ENCODE peak calls at places on chromosomes 2 and 18, in nine cellular contexts. One of them, this sample, is unnamed. For H3K27me3, the result is how much of the 10 kb centered on the place peaks cover.

GRCh38 chr2:33518929-33519328 is 42.5 kb downstream of the RASGRP3 start:
- DNase-seq in lower lobe of right lung: no peak
- DNase-seq in neural progenitor cell: no peak
- DNase-seq in WERI-Rb-1: no peak
- DNase-seq in GM06990: no peak
- DNase-seq in fibroblast of lung: peak
- DNase-seq in right lobe of liver: no peak
- DNase-seq in spleen: no peak
- DNase-seq in A673: no peak
- DNase-seq in this sample: no peak

GRCh38 chr2:165273176-165273575 is 34.0 kb downstream of the SCN2A start:
- DNase-seq in lower lobe of right lung: no peak
- DNase-seq in neural progenitor cell: no peak
- DNase-seq in WERI-Rb-1: no peak
- DNase-seq in GM06990: no peak
- DNase-seq in fibroblast of lung: no peak
- DNase-seq in right lobe of liver: no peak
- DNase-seq in spleen: no peak
- DNase-seq in A673: peak
- DNase-seq in this sample: no peak

GRCh38 chr18:67805261-67805660 is 288.7 kb upstream of the DSEL start:
- DNase-seq in lower lobe of right lung: no peak
- DNase-seq in neural progenitor cell: peak
- DNase-seq in WERI-Rb-1: peak
- DNase-seq in GM06990: no peak
- DNase-seq in fibroblast of lung: no peak
- DNase-seq in right lobe of liver: no peak
- DNase-seq in spleen: no peak
- DNase-seq in A673: peak
- DNase-seq in this sample: no peak

GRCh38 chr2:31294230-31294629 is 60.3 kb downstream of the EHD3 start:
- DNase-seq in lower lobe of right lung: no peak
- DNase-seq in neural progenitor cell: no peak
- DNase-seq in WERI-Rb-1: no peak
- DNase-seq in GM06990: no peak
- DNase-seq in fibroblast of lung: no peak
- DNase-seq in right lobe of liver: no peak
- DNase-seq in spleen: no peak
- DNase-seq in A673: no peak
- DNase-seq in this sample: no peak

GRCh38 chr2:119769645-119770044 is 9.9 kb downstream of the PTPN4 start:
- DNase-seq in lower lobe of right lung: no peak
- DNase-seq in neural progenitor cell: no peak
- DNase-seq in WERI-Rb-1: no peak
- DNase-seq in GM06990: no peak
- DNase-seq in fibroblast of lung: no peak
- DNase-seq in right lobe of liver: no peak
- DNase-seq in spleen: no peak
- DNase-seq in A673: no peak
- DNase-seq in this sample: no peak

GRCh38 chr2:62992561-62992960 is 58.1 kb upstream of the OTX1 start:
- DNase-seq in lower lobe of right lung: no peak
- DNase-seq in neural progenitor cell: peak
- DNase-seq in WERI-Rb-1: no peak
- DNase-seq in GM06990: no peak
- DNase-seq in fibroblast of lung: no peak
- DNase-seq in right lobe of liver: no peak
- DNase-seq in spleen: no peak
- DNase-seq in A673: no peak
- DNase-seq in this sample: no peak

GRCh38 chr18:79570266-79571201 is 109.1 kb upstream of the CTDP1 start:
- DNase-seq in lower lobe of right lung: peak
- DNase-seq in neural progenitor cell: no peak
- DNase-seq in WERI-Rb-1: peak
- DNase-seq in GM06990: no peak
- DNase-seq in fibroblast of lung: peak
- DNase-seq in right lobe of liver: peak
- DNase-seq in spleen: peak
- DNase-seq in A673: peak
- DNase-seq in this sample: no peak

GRCh38 chr2:163558286-163559009 is 177.4 kb downstream of the FIGN start:
- DNase-seq in lower lobe of right lung: no peak
- DNase-seq in neural progenitor cell: peak
- DNase-seq in WERI-Rb-1: no peak
- DNase-seq in GM06990: no peak
- DNase-seq in fibroblast of lung: peak
- DNase-seq in right lobe of liver: no peak
- DNase-seq in spleen: no peak
- DNase-seq in A673: no peak
- DNase-seq in this sample: no peak

GRCh38 chr2:212157011-212157410 is 381.6 kb downstream of the ERBB4 start:
- DNase-seq in lower lobe of right lung: no peak
- DNase-seq in neural progenitor cell: no peak
- DNase-seq in WERI-Rb-1: no peak
- DNase-seq in GM06990: no peak
- DNase-seq in fibroblast of lung: peak
- DNase-seq in right lobe of liver: no peak
- DNase-seq in spleen: no peak
- DNase-seq in A673: no peak
- DNase-seq in this sample: no peak

GRCh38 chr2:32135409-32135808 is 30.3 kb upstream of the SLC30A6 start:
- DNase-seq in lower lobe of right lung: no peak
- DNase-seq in neural progenitor cell: no peak
- DNase-seq in WERI-Rb-1: no peak
- DNase-seq in GM06990: peak
- DNase-seq in fibroblast of lung: peak
- DNase-seq in right lobe of liver: no peak
- DNase-seq in spleen: no peak
- DNase-seq in A673: peak
- DNase-seq in this sample: no peak

GRCh38 chr2:162506706-162507105 is 162.8 kb downstream of the GCA start:
- DNase-seq in lower lobe of right lung: no peak
- DNase-seq in neural progenitor cell: no peak
- DNase-seq in WERI-Rb-1: no peak
- DNase-seq in GM06990: no peak
- DNase-seq in fibroblast of lung: no peak
- DNase-seq in right lobe of liver: no peak
- DNase-seq in spleen: no peak
- DNase-seq in A673: no peak
- DNase-seq in this sample: no peak

DNA sequence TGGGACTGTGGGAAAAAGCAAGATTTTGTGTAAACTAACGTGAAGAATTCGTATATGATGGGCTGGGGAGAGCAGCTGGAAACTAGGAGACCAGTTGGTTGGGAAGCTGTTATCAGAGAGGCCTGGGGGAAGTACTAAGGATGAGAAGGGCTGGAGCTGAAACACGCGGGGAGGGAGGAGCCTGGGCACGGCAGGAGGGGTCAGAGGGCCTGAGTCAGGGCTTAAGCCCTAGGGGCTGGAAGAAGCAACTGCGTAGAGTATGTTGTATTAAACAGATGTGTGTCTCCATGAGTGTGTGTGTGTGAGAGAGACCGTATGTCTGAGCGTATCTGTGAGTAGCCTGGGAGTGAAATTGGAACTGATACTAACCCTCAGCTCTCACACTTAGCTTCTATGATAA is 8.4 kb downstream of the POMC start:
- DNase-seq in lower lobe of right lung: peak
- DNase-seq in neural progenitor cell: peak
- DNase-seq in WERI-Rb-1: peak
- DNase-seq in GM06990: no peak
- DNase-seq in fibroblast of lung: no peak
- DNase-seq in right lobe of liver: peak
- DNase-seq in spleen: peak
- DNase-seq in A673: no peak
- DNase-seq in this sample: peak
- TF ChIP-seq CTCF in lower lobe of right lung: no peak
- TF ChIP-seq CTCF in neural progenitor cell: peak
- TF ChIP-seq CTCF in WERI-Rb-1: peak
- TF ChIP-seq CTCF in GM06990: no peak
- TF ChIP-seq CTCF in fibroblast of lung: no peak
- TF ChIP-seq CTCF in right lobe of liver: no peak
- TF ChIP-seq CTCF in spleen: no peak
- TF ChIP-seq CTCF in A673: no peak
- TF ChIP-seq CTCF in this sample: peak

DNA sequence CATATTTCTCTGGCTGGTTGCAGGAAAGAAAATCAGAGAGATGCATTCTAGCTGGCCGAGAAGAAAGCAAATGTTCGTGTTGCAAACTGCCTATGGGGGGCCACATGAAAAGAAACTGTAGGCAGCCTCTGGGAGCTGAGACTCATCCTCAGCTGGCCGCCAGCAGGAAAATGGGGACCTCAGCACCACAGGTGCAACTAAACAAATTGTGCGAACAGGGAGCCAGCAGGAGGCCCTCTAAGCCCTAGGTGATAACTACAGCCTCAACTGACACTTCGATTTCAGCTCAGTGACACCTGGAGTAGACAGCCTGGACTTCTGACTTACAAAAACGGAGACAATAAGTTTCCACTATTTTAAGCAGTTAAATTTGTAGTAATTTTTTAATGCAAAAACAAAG is 107.3 kb downstream of the DTNB start:
- DNase-seq in lower lobe of right lung: no peak
- DNase-seq in neural progenitor cell: no peak
- DNase-seq in WERI-Rb-1: no peak
- DNase-seq in GM06990: no peak
- DNase-seq in fibroblast of lung: no peak
- DNase-seq in right lobe of liver: no peak
- DNase-seq in spleen: no peak
- DNase-seq in A673: no peak
- DNase-seq in this sample: no peak
- H3K27me3 ChIP-seq in lower lobe of right lung: under half
- H3K27me3 ChIP-seq in neural progenitor cell: under half
- H3K27me3 ChIP-seq in WERI-Rb-1: under half
- H3K27me3 ChIP-seq in GM06990: under half
- H3K27me3 ChIP-seq in fibroblast of lung: under half
- H3K27me3 ChIP-seq in right lobe of liver: under half
- H3K27me3 ChIP-seq in spleen: under half
- H3K27me3 ChIP-seq in A673: under half
- H3K27me3 ChIP-seq in this sample: under half

GRCh38 chr2:182301093-182301492 is 125.7 kb downstream of the PDE1A start:
- DNase-seq in lower lobe of right lung: no peak
- DNase-seq in neural progenitor cell: no peak
- DNase-seq in WERI-Rb-1: no peak
- DNase-seq in GM06990: no peak
- DNase-seq in fibroblast of lung: no peak
- DNase-seq in right lobe of liver: no peak
- DNase-seq in spleen: no peak
- DNase-seq in A673: peak
- DNase-seq in this sample: no peak
- TF ChIP-seq CTCF in lower lobe of right lung: no peak
- TF ChIP-seq CTCF in neural progenitor cell: no peak
- TF ChIP-seq CTCF in WERI-Rb-1: no peak
- TF ChIP-seq CTCF in GM06990: no peak
- TF ChIP-seq CTCF in fibroblast of lung: no peak
- TF ChIP-seq CTCF in right lobe of liver: no peak
- TF ChIP-seq CTCF in spleen: no peak
- TF ChIP-seq CTCF in A673: peak
- TF ChIP-seq CTCF in this sample: no peak

DNA sequence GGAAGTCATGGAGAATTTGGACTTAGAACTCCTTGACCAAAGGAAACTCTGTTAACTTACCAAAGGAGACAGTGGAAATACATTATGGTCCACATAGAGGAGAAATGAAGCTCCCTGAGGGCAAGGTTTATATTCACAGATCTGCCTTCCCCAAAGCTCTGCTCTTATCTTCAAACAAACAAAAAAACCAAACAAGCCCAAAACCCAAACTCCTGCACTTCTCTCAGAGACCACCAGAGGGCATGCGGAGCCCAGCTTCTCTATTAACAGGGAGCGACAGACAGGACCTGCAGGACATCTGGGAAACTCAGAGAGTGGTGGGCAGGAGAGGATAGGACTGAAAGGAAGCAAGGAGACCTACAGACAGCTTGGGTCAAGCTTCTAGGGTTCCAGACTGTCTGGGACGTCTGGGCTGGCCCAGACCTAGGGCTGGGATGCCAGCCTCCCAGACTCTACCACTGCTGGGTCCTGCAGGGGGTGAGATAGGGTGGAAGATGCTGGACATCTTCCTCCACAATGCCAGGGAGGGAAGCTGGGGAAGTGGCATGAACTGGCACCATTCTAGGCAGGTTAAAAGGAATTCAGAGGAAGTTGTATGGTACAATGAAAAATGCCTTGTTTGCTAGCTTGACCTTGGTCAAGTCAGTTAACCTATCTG is 4.0 kb upstream of the WNT10A start:
- DNase-seq in lower lobe of right lung: no peak
- DNase-seq in neural progenitor cell: peak
- DNase-seq in WERI-Rb-1: peak
- DNase-seq in GM06990: no peak
- DNase-seq in fibroblast of lung: peak
- DNase-seq in right lobe of liver: peak
- DNase-seq in spleen: peak
- DNase-seq in A673: peak
- DNase-seq in this sample: peak
- H3K27me3 ChIP-seq in lower lobe of right lung: half or more
- H3K27me3 ChIP-seq in neural progenitor cell: half or more
- H3K27me3 ChIP-seq in WERI-Rb-1: under half
- H3K27me3 ChIP-seq in GM06990: under half
- H3K27me3 ChIP-seq in fibroblast of lung: half or more
- H3K27me3 ChIP-seq in right lobe of liver: under half
- H3K27me3 ChIP-seq in spleen: half or more
- H3K27me3 ChIP-seq in A673: under half
- H3K27me3 ChIP-seq in this sample: under half

DNA sequence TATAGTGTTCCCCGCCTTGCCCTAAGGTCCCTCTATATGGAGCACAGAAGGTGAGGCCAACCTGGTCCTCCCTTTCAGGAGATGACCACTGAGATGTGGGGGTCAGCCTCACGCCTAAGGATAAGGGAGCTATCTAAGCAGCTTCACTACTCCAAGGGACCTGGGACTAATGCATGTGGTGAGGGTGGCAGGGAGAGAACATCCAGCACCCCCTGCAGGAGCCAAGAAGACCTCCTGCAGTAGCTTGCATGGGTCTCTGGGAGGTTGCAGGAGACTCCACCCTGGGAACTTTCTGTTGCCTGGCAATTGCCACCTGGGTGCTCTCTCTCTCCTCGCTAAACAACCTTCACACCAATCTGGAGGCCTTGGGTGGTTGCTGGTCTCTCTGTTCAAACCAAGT is 93.0 kb upstream of the KLHL29 start:
- DNase-seq in lower lobe of right lung: no peak
- DNase-seq in neural progenitor cell: no peak
- DNase-seq in WERI-Rb-1: peak
- DNase-seq in GM06990: no peak
- DNase-seq in fibroblast of lung: no peak
- DNase-seq in right lobe of liver: no peak
- DNase-seq in spleen: no peak
- DNase-seq in A673: no peak
- DNase-seq in this sample: no peak
- TF ChIP-seq CTCF in lower lobe of right lung: no peak
- TF ChIP-seq CTCF in neural progenitor cell: no peak
- TF ChIP-seq CTCF in WERI-Rb-1: peak
- TF ChIP-seq CTCF in GM06990: no peak
- TF ChIP-seq CTCF in fibroblast of lung: no peak
- TF ChIP-seq CTCF in right lobe of liver: peak
- TF ChIP-seq CTCF in spleen: no peak
- TF ChIP-seq CTCF in A673: peak
- TF ChIP-seq CTCF in this sample: peak

DNA sequence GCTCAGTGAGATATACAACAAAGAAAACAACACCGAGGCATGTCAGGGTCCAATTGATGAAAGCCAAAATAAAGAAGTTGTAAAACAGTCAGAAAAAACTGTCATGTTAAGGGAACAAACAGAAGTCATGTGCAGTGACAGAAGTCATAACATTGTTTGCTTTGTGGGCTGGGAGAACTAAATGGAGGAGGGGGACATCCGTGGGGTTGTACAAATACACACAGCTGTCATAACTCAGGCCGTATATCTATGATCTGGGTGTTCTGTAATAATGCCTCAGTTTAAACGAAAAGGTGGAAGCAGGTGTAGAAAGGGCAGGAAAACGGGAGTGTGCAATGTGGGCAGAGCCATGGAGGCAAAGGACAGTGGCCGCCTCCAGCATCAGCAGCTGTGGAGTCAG is 27.3 kb downstream of the TIMM21 start:
- DNase-seq in lower lobe of right lung: no peak
- DNase-seq in neural progenitor cell: no peak
- DNase-seq in WERI-Rb-1: no peak
- DNase-seq in GM06990: no peak
- DNase-seq in fibroblast of lung: no peak
- DNase-seq in right lobe of liver: no peak
- DNase-seq in spleen: no peak
- DNase-seq in A673: no peak
- DNase-seq in this sample: no peak
- H3K27me3 ChIP-seq in lower lobe of right lung: under half
- H3K27me3 ChIP-seq in neural progenitor cell: under half
- H3K27me3 ChIP-seq in WERI-Rb-1: under half
- H3K27me3 ChIP-seq in GM06990: under half
- H3K27me3 ChIP-seq in fibroblast of lung: under half
- H3K27me3 ChIP-seq in right lobe of liver: under half
- H3K27me3 ChIP-seq in spleen: under half
- H3K27me3 ChIP-seq in A673: under half
- H3K27me3 ChIP-seq in this sample: under half